ENCODE peak calls at places on chromosomes 16 and 17, in ten cellular contexts. One of them, this sample, is unnamed.

GRCh38 chr16:19384656-19385055 is 33.0 kb upstream of the TMC5 start:
- DNase-seq in colonic mucosa: peak; percentile 67
- DNase-seq in aorta: no peak
- DNase-seq in PC-9: peak; percentile 97
- DNase-seq in AG04450: no peak
- DNase-seq in cardiac muscle cell: no peak
- DNase-seq in HCT116: peak; percentile 78
- DNase-seq in dorsolateral prefrontal cortex: no peak
- DNase-seq in thoracic aorta: no peak
- DNase-seq in pancreas: peak; percentile 65
- DNase-seq in this sample: no peak

GRCh38 chr17:83202002-83203000 is 122.9 kb downstream of the METRNL start:
- DNase-seq in colonic mucosa: no peak
- DNase-seq in aorta: peak; percentile 50
- DNase-seq in PC-9: no peak
- DNase-seq in AG04450: no peak
- DNase-seq in cardiac muscle cell: no peak
- DNase-seq in HCT116: no peak
- DNase-seq in dorsolateral prefrontal cortex: peak; percentile 14
- DNase-seq in thoracic aorta: peak; percentile 1
- DNase-seq in pancreas: no peak
- DNase-seq in this sample: no peak

GRCh38 chr17:72187544-72187943 is 66.7 kb downstream of the SOX9 start:
- DNase-seq in colonic mucosa: peak; percentile 60
- DNase-seq in aorta: peak; percentile 61
- DNase-seq in PC-9: no peak
- DNase-seq in AG04450: no peak
- DNase-seq in cardiac muscle cell: peak; percentile 85
- DNase-seq in HCT116: no peak
- DNase-seq in dorsolateral prefrontal cortex: no peak
- DNase-seq in thoracic aorta: no peak
- DNase-seq in pancreas: peak; percentile 25
- DNase-seq in this sample: no peak

GRCh38 chr17:31538080-31538762 is 146.7 kb downstream of the RAB11FIP4 start:
- DNase-seq in colonic mucosa: no peak
- DNase-seq in aorta: no peak
- DNase-seq in PC-9: no peak
- DNase-seq in AG04450: no peak
- DNase-seq in cardiac muscle cell: no peak
- DNase-seq in HCT116: no peak
- DNase-seq in dorsolateral prefrontal cortex: no peak
- DNase-seq in thoracic aorta: no peak
- DNase-seq in pancreas: no peak
- DNase-seq in this sample: no peak

GRCh38 chr17:17499402-17500145 is 3.4 kb upstream of the RASD1 start:
- DNase-seq in colonic mucosa: no peak
- DNase-seq in aorta: peak; percentile 29
- DNase-seq in PC-9: no peak
- DNase-seq in AG04450: no peak
- DNase-seq in cardiac muscle cell: no peak
- DNase-seq in HCT116: no peak
- DNase-seq in dorsolateral prefrontal cortex: peak; percentile 16
- DNase-seq in thoracic aorta: no peak
- DNase-seq in pancreas: no peak
- DNase-seq in this sample: no peak

GRCh38 chr17:47324224-47325020 is 667 bp downstream of the EFCAB13 start:
- DNase-seq in colonic mucosa: peak; percentile 68
- DNase-seq in aorta: peak; percentile 82
- DNase-seq in PC-9: no peak
- DNase-seq in AG04450: no peak
- DNase-seq in cardiac muscle cell: peak; percentile 46
- DNase-seq in HCT116: no peak
- DNase-seq in dorsolateral prefrontal cortex: no peak
- DNase-seq in thoracic aorta: no peak
- DNase-seq in pancreas: peak; percentile 21
- DNase-seq in this sample: no peak

GRCh38 chr16:12354296-12354818 is 377.8 kb downstream of the SNX29 start:
- DNase-seq in colonic mucosa: no peak
- DNase-seq in aorta: no peak
- DNase-seq in PC-9: no peak
- DNase-seq in AG04450: no peak
- DNase-seq in cardiac muscle cell: no peak
- DNase-seq in HCT116: no peak
- DNase-seq in dorsolateral prefrontal cortex: no peak
- DNase-seq in thoracic aorta: no peak
- DNase-seq in pancreas: no peak
- DNase-seq in this sample: no peak

GRCh38 chr16:69535123-69536050 is 30.4 kb upstream of the NFAT5 start:
- DNase-seq in colonic mucosa: no peak
- DNase-seq in aorta: no peak
- DNase-seq in PC-9: no peak
- DNase-seq in AG04450: no peak
- DNase-seq in cardiac muscle cell: peak; percentile 43
- DNase-seq in HCT116: no peak
- DNase-seq in dorsolateral prefrontal cortex: no peak
- DNase-seq in thoracic aorta: no peak
- DNase-seq in pancreas: no peak
- DNase-seq in this sample: no peak

DNA sequence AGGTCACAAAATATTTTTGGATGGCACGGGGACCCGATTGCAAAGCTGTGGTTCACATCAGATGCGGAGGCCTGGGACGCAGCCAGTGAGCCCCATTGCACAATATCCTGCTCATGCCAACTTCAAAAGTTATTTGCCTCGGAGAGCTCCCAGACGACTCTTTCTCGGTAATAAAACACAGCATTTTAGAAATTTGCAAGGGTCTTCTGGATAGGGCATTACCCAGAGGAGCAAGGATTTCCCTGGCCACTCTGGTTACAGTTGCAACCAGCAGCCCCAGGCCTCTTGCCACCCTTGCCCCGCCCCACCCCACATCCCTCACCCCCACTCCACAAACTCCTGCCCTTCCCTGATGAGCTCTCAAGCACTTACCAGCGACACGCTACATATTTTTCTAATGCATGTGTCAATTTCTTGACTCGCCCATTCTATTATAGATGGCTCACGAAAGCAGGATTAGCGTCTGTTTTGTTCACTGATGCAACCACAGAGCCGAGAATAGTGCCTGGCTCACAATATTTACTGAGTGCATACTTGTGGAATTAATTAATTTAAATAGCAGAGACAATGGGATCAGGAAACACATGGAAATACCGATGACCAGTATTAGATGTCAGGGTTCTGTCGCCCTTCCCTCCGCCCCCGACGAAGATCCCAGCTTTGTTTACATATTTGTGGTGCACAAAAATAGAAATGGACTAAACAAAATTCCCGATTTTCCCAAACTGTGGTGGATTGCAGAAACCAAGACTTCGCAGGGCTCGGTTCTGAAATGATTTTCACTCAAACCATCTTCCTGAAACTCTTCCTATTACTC is 62.4 kb downstream of the ADCY9 start:
- DNase-seq in colonic mucosa: peak; percentile 61
- DNase-seq in aorta: peak; percentile 84
- DNase-seq in PC-9: peak; percentile 94
- DNase-seq in AG04450: peak; percentile 87
- DNase-seq in cardiac muscle cell: peak; percentile 58
- DNase-seq in HCT116: peak; percentile 12
- DNase-seq in dorsolateral prefrontal cortex: no peak
- DNase-seq in thoracic aorta: peak; percentile 33
- DNase-seq in pancreas: peak; percentile 60
- DNase-seq in this sample: no peak
- H3K27ac ChIP-seq in colonic mucosa: peak overlapping the region; percentile 43
- H3K27ac ChIP-seq in aorta: no peak overlapping the region
- H3K27ac ChIP-seq in PC-9: peak overlapping the region; percentile 44
- H3K27ac ChIP-seq in AG04450: peak overlapping the region; percentile 87
- H3K27ac ChIP-seq in cardiac muscle cell: peak overlapping the region; percentile 77
- H3K27ac ChIP-seq in HCT116: peak overlapping the region; percentile 55
- H3K27ac ChIP-seq in dorsolateral prefrontal cortex: peak overlapping the region; percentile 61
- H3K27ac ChIP-seq in thoracic aorta: peak overlapping the region; percentile 75
- H3K27ac ChIP-seq in pancreas: peak overlapping the region; percentile 74
- H3K27ac ChIP-seq in this sample: no peak overlapping the region

DNA sequence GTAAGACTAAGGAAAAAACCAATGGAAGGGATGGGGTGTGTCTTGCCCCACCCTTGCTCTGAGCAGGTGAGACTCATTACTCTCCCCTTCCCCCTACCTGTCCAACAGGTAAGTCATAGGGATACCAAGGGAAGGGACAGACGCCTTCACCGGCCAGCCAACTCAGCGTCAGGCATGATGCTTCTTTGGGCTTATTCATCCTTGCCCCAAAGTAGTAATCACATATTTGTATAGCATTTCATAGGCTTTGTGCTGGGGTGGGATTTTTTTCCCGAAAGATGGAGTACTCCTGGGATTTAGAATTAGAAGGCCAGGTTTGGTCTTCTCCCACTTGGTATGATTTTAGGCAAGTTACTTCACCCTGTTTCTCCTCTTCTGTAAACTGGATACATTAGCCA is 509 bp upstream of the JUP start:
- DNase-seq in colonic mucosa: no peak
- DNase-seq in aorta: no peak
- DNase-seq in PC-9: no peak
- DNase-seq in AG04450: no peak
- DNase-seq in cardiac muscle cell: no peak
- DNase-seq in HCT116: no peak
- DNase-seq in dorsolateral prefrontal cortex: no peak
- DNase-seq in thoracic aorta: no peak
- DNase-seq in pancreas: no peak
- DNase-seq in this sample: no peak
- H3K27ac ChIP-seq in colonic mucosa: peak overlapping the region; percentile 65
- H3K27ac ChIP-seq in aorta: no peak overlapping the region
- H3K27ac ChIP-seq in PC-9: peak overlapping the region; percentile 78
- H3K27ac ChIP-seq in AG04450: no peak overlapping the region
- H3K27ac ChIP-seq in cardiac muscle cell: no peak overlapping the region
- H3K27ac ChIP-seq in HCT116: peak overlapping the region; percentile 17
- H3K27ac ChIP-seq in dorsolateral prefrontal cortex: peak overlapping the region; percentile 86
- H3K27ac ChIP-seq in thoracic aorta: no peak overlapping the region
- H3K27ac ChIP-seq in pancreas: peak overlapping the region; percentile 78
- H3K27ac ChIP-seq in this sample: peak overlapping the region; percentile 7

GRCh38 chr17:38602862-38603785 is 2.6 kb downstream of the SRCIN1 start:
- DNase-seq in colonic mucosa: no peak
- DNase-seq in aorta: no peak
- DNase-seq in PC-9: no peak
- DNase-seq in AG04450: no peak
- DNase-seq in cardiac muscle cell: no peak
- DNase-seq in HCT116: no peak
- DNase-seq in dorsolateral prefrontal cortex: no peak
- DNase-seq in thoracic aorta: no peak
- DNase-seq in pancreas: no peak
- DNase-seq in this sample: no peak

GRCh38 chr17:38602453-38602852 is 3.3 kb downstream of the SRCIN1 start:
- DNase-seq in colonic mucosa: no peak
- DNase-seq in aorta: no peak
- DNase-seq in PC-9: no peak
- DNase-seq in AG04450: no peak
- DNase-seq in cardiac muscle cell: no peak
- DNase-seq in HCT116: no peak
- DNase-seq in dorsolateral prefrontal cortex: no peak
- DNase-seq in thoracic aorta: no peak
- DNase-seq in pancreas: no peak
- DNase-seq in this sample: no peak

GRCh38 chr17:38600906-38601305 is 4.8 kb downstream of the SRCIN1 start:
- DNase-seq in colonic mucosa: no peak
- DNase-seq in aorta: no peak
- DNase-seq in PC-9: no peak
- DNase-seq in AG04450: no peak
- DNase-seq in cardiac muscle cell: no peak
- DNase-seq in HCT116: no peak
- DNase-seq in dorsolateral prefrontal cortex: no peak
- DNase-seq in thoracic aorta: no peak
- DNase-seq in pancreas: no peak
- DNase-seq in this sample: no peak

GRCh38 chr17:38600416-38600815 is 5.3 kb downstream of the SRCIN1 start:
- DNase-seq in colonic mucosa: no peak
- DNase-seq in aorta: no peak
- DNase-seq in PC-9: no peak
- DNase-seq in AG04450: no peak
- DNase-seq in cardiac muscle cell: no peak
- DNase-seq in HCT116: no peak
- DNase-seq in dorsolateral prefrontal cortex: no peak
- DNase-seq in thoracic aorta: no peak
- DNase-seq in pancreas: no peak
- DNase-seq in this sample: no peak

GRCh38 chr17:38601539-38602351 is 4.0 kb downstream of the SRCIN1 start:
- DNase-seq in colonic mucosa: peak; percentile 86
- DNase-seq in aorta: no peak
- DNase-seq in PC-9: no peak
- DNase-seq in AG04450: no peak
- DNase-seq in cardiac muscle cell: peak; percentile 33
- DNase-seq in HCT116: no peak
- DNase-seq in dorsolateral prefrontal cortex: no peak
- DNase-seq in thoracic aorta: no peak
- DNase-seq in pancreas: no peak
- DNase-seq in this sample: no peak
- H3K27ac ChIP-seq in colonic mucosa: no peak overlapping the region
- H3K27ac ChIP-seq in aorta: no peak overlapping the region
- H3K27ac ChIP-seq in PC-9: no peak overlapping the region
- H3K27ac ChIP-seq in AG04450: no peak overlapping the region
- H3K27ac ChIP-seq in cardiac muscle cell: peak overlapping the region; percentile 44
- H3K27ac ChIP-seq in HCT116: no peak overlapping the region
- H3K27ac ChIP-seq in dorsolateral prefrontal cortex: peak overlapping the region; percentile 72
- H3K27ac ChIP-seq in thoracic aorta: no peak overlapping the region
- H3K27ac ChIP-seq in pancreas: no peak overlapping the region
- H3K27ac ChIP-seq in this sample: peak overlapping the region; percentile 57

GRCh38 chr17:57946798-57947358 is 8.3 kb downstream of the CUEDC1 start:
- DNase-seq in colonic mucosa: peak; percentile 72
- DNase-seq in aorta: peak; percentile 54
- DNase-seq in PC-9: no peak
- DNase-seq in AG04450: peak; percentile 55
- DNase-seq in cardiac muscle cell: peak; percentile 66
- DNase-seq in HCT116: no peak
- DNase-seq in dorsolateral prefrontal cortex: no peak
- DNase-seq in thoracic aorta: no peak
- DNase-seq in pancreas: peak; percentile 58
- DNase-seq in this sample: no peak

GRCh38 chr17:57948169-57948554 is 7.0 kb downstream of the CUEDC1 start:
- DNase-seq in colonic mucosa: no peak
- DNase-seq in aorta: no peak
- DNase-seq in PC-9: no peak
- DNase-seq in AG04450: no peak
- DNase-seq in cardiac muscle cell: no peak
- DNase-seq in HCT116: no peak
- DNase-seq in dorsolateral prefrontal cortex: no peak
- DNase-seq in thoracic aorta: no peak
- DNase-seq in pancreas: no peak
- DNase-seq in this sample: no peak

GRCh38 chr17:57949649-57950048 is 5.6 kb downstream of the CUEDC1 start:
- DNase-seq in colonic mucosa: peak; percentile 73
- DNase-seq in aorta: peak; percentile 62
- DNase-seq in PC-9: peak; percentile 50
- DNase-seq in AG04450: no peak
- DNase-seq in cardiac muscle cell: no peak
- DNase-seq in HCT116: no peak
- DNase-seq in dorsolateral prefrontal cortex: no peak
- DNase-seq in thoracic aorta: no peak
- DNase-seq in pancreas: no peak
- DNase-seq in this sample: no peak

GRCh38 chr17:57947369-57947768 is 7.8 kb downstream of the CUEDC1 start:
- DNase-seq in colonic mucosa: no peak
- DNase-seq in aorta: no peak
- DNase-seq in PC-9: no peak
- DNase-seq in AG04450: no peak
- DNase-seq in cardiac muscle cell: no peak
- DNase-seq in HCT116: no peak
- DNase-seq in dorsolateral prefrontal cortex: no peak
- DNase-seq in thoracic aorta: no peak
- DNase-seq in pancreas: no peak
- DNase-seq in this sample: no peak

DNA sequence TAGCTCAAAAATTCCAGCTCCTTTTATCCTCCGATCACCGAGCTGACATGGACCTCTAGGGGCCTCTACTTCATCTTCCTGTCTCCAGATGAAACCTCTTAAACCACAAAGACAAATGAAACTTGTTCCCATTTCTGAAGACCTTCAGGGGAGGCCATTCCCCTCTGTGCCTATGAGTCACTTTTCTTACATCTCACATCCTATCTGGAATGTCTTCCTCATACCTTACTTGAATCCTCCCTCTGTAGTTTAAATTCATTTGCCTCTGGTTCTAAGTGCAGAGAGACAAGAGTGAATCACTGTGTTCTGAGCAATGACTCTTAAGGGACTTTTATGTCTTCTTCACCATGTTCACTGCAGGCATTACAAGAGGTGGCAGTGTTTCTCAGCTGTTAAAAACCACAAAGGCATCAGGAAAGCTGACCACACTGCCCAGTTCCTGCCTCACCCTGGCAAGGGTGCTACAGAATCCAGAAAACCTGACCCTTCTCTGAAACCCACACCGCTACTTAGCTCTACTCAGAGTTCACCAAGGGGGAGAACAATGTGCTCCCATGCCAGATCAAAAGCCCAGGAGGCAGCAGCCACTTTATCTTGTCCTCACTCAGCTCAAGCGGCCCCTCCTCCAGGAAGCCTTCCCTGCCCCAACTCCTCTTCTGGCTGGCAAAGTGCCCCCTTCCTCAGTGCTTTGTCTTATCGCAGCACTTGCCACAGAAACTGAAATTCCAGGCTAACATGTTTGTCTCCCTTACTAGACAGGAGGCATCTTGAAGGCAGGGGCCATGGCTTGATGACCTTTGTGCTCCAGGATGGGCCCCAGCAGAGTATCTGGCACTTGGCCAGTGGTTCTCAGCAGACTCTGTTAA is 6.4 kb downstream of the CUEDC1 start:
- DNase-seq in colonic mucosa: no peak
- DNase-seq in aorta: no peak
- DNase-seq in PC-9: peak; percentile 100
- DNase-seq in AG04450: peak; percentile 60
- DNase-seq in cardiac muscle cell: peak; percentile 82
- DNase-seq in HCT116: peak; percentile 100
- DNase-seq in dorsolateral prefrontal cortex: no peak
- DNase-seq in thoracic aorta: no peak
- DNase-seq in pancreas: no peak
- DNase-seq in this sample: no peak
- H3K27ac ChIP-seq in colonic mucosa: peak overlapping the region; percentile 70
- H3K27ac ChIP-seq in aorta: peak overlapping the region; percentile 36
- H3K27ac ChIP-seq in PC-9: peak overlapping the region; percentile 95
- H3K27ac ChIP-seq in AG04450: peak overlapping the region; percentile 97
- H3K27ac ChIP-seq in cardiac muscle cell: no peak overlapping the region
- H3K27ac ChIP-seq in HCT116: peak overlapping the region; percentile 97
- H3K27ac ChIP-seq in dorsolateral prefrontal cortex: peak overlapping the region; percentile 62
- H3K27ac ChIP-seq in thoracic aorta: peak overlapping the region; percentile 74
- H3K27ac ChIP-seq in pancreas: peak overlapping the region; percentile 89
- H3K27ac ChIP-seq in this sample: peak overlapping the region; percentile 94